ENCODE peak calls at places on chromosomes 16 and 17, in ten cellular contexts. One of them, this sample, is unnamed.

GRCh38 chr17:70621593-70621992 is 452.3 kb downstream of the KCNJ2 start:
- DNase-seq in endothelial cell: no peak
- DNase-seq in PC-9: no peak
- DNase-seq in lower leg skin: no peak
- DNase-seq in upper lobe of right lung: no peak
- DNase-seq in activated T-cell treated with anti-CD3 and anti-CD28 coated beads, Interleukin-2, amount 50 U/mL, for 24 hours: no peak
- DNase-seq in GF-D8: no peak
- DNase-seq in activated CD8-positive, alpha-beta memory T cell treated with anti-CD3 and anti-CD28 coated beads for 48 hours: no peak
- DNase-seq in mucosa of descending colon: no peak
- DNase-seq in transverse colon: no peak
- DNase-seq in this sample: no peak

GRCh38 chr16:75860654-75861053 is 134.4 kb upstream of the CPHXL start:
- DNase-seq in endothelial cell: no peak
- DNase-seq in PC-9: no peak
- DNase-seq in lower leg skin: no peak
- DNase-seq in upper lobe of right lung: no peak
- DNase-seq in activated T-cell treated with anti-CD3 and anti-CD28 coated beads, Interleukin-2, amount 50 U/mL, for 24 hours: no peak
- DNase-seq in GF-D8: no peak
- DNase-seq in activated CD8-positive, alpha-beta memory T cell treated with anti-CD3 and anti-CD28 coated beads for 48 hours: no peak
- DNase-seq in mucosa of descending colon: no peak
- DNase-seq in transverse colon: no peak
- DNase-seq in this sample: no peak

GRCh38 chr17:21278304-21279197 is 6.0 kb upstream of the MAP2K3 start:
- DNase-seq in endothelial cell: no peak
- DNase-seq in PC-9: peak; percentile 56
- DNase-seq in lower leg skin: peak; percentile 93
- DNase-seq in upper lobe of right lung: no peak
- DNase-seq in activated T-cell treated with anti-CD3 and anti-CD28 coated beads, Interleukin-2, amount 50 U/mL, for 24 hours: peak; percentile 55
- DNase-seq in GF-D8: peak; percentile 32
- DNase-seq in activated CD8-positive, alpha-beta memory T cell treated with anti-CD3 and anti-CD28 coated beads for 48 hours: no peak
- DNase-seq in mucosa of descending colon: peak; percentile 79
- DNase-seq in transverse colon: peak; percentile 80
- DNase-seq in this sample: no peak

GRCh38 chr17:66301418-66301863 is 972 bp upstream of the PRKCA start:
- DNase-seq in endothelial cell: no peak
- DNase-seq in PC-9: no peak
- DNase-seq in lower leg skin: no peak
- DNase-seq in upper lobe of right lung: no peak
- DNase-seq in activated T-cell treated with anti-CD3 and anti-CD28 coated beads, Interleukin-2, amount 50 U/mL, for 24 hours: no peak
- DNase-seq in GF-D8: no peak
- DNase-seq in activated CD8-positive, alpha-beta memory T cell treated with anti-CD3 and anti-CD28 coated beads for 48 hours: no peak
- DNase-seq in mucosa of descending colon: no peak
- DNase-seq in transverse colon: peak; percentile 10
- DNase-seq in this sample: no peak

GRCh38 chr17:8012045-8012580 is 9.7 kb downstream of the GUCY2D start:
- DNase-seq in endothelial cell: no peak
- DNase-seq in PC-9: no peak
- DNase-seq in lower leg skin: peak; percentile 74
- DNase-seq in upper lobe of right lung: no peak
- DNase-seq in activated T-cell treated with anti-CD3 and anti-CD28 coated beads, Interleukin-2, amount 50 U/mL, for 24 hours: no peak
- DNase-seq in GF-D8: no peak
- DNase-seq in activated CD8-positive, alpha-beta memory T cell treated with anti-CD3 and anti-CD28 coated beads for 48 hours: no peak
- DNase-seq in mucosa of descending colon: no peak
- DNase-seq in transverse colon: no peak
- DNase-seq in this sample: no peak

GRCh38 chr16:31641279-31641678 is 113.6 kb downstream of the AHSP start:
- DNase-seq in endothelial cell: no peak
- DNase-seq in PC-9: no peak
- DNase-seq in lower leg skin: no peak
- DNase-seq in upper lobe of right lung: no peak
- DNase-seq in activated T-cell treated with anti-CD3 and anti-CD28 coated beads, Interleukin-2, amount 50 U/mL, for 24 hours: no peak
- DNase-seq in GF-D8: no peak
- DNase-seq in activated CD8-positive, alpha-beta memory T cell treated with anti-CD3 and anti-CD28 coated beads for 48 hours: no peak
- DNase-seq in mucosa of descending colon: no peak
- DNase-seq in transverse colon: no peak
- DNase-seq in this sample: no peak

GRCh38 chr17:31512104-31512740 is 120.7 kb downstream of the RAB11FIP4 start:
- DNase-seq in endothelial cell: no peak
- DNase-seq in PC-9: no peak
- DNase-seq in lower leg skin: no peak
- DNase-seq in upper lobe of right lung: no peak
- DNase-seq in activated T-cell treated with anti-CD3 and anti-CD28 coated beads, Interleukin-2, amount 50 U/mL, for 24 hours: peak; percentile 30
- DNase-seq in GF-D8: no peak
- DNase-seq in activated CD8-positive, alpha-beta memory T cell treated with anti-CD3 and anti-CD28 coated beads for 48 hours: no peak
- DNase-seq in mucosa of descending colon: no peak
- DNase-seq in transverse colon: no peak
- DNase-seq in this sample: no peak

GRCh38 chr17:51257150-51258081 is 2.4 kb downstream of the MBTD1 start:
- DNase-seq in endothelial cell: no peak
- DNase-seq in PC-9: no peak
- DNase-seq in lower leg skin: no peak
- DNase-seq in upper lobe of right lung: no peak
- DNase-seq in activated T-cell treated with anti-CD3 and anti-CD28 coated beads, Interleukin-2, amount 50 U/mL, for 24 hours: no peak
- DNase-seq in GF-D8: no peak
- DNase-seq in activated CD8-positive, alpha-beta memory T cell treated with anti-CD3 and anti-CD28 coated beads for 48 hours: no peak
- DNase-seq in mucosa of descending colon: no peak
- DNase-seq in transverse colon: no peak
- DNase-seq in this sample: no peak

GRCh38 chr17:68697850-68698313 is 96.7 kb upstream of the FAM20A start:
- DNase-seq in endothelial cell: no peak
- DNase-seq in PC-9: no peak
- DNase-seq in lower leg skin: no peak
- DNase-seq in upper lobe of right lung: no peak
- DNase-seq in activated T-cell treated with anti-CD3 and anti-CD28 coated beads, Interleukin-2, amount 50 U/mL, for 24 hours: no peak
- DNase-seq in GF-D8: no peak
- DNase-seq in activated CD8-positive, alpha-beta memory T cell treated with anti-CD3 and anti-CD28 coated beads for 48 hours: no peak
- DNase-seq in mucosa of descending colon: no peak
- DNase-seq in transverse colon: peak; percentile 16
- DNase-seq in this sample: peak; percentile 94

GRCh38 chr17:44878627-44879221 is 20.5 kb downstream of the EFTUD2 start:
- DNase-seq in endothelial cell: peak; percentile 23
- DNase-seq in PC-9: no peak
- DNase-seq in lower leg skin: no peak
- DNase-seq in upper lobe of right lung: no peak
- DNase-seq in activated T-cell treated with anti-CD3 and anti-CD28 coated beads, Interleukin-2, amount 50 U/mL, for 24 hours: no peak
- DNase-seq in GF-D8: peak; percentile 8
- DNase-seq in activated CD8-positive, alpha-beta memory T cell treated with anti-CD3 and anti-CD28 coated beads for 48 hours: no peak
- DNase-seq in mucosa of descending colon: no peak
- DNase-seq in transverse colon: no peak
- DNase-seq in this sample: peak; percentile 23

GRCh38 chr16:77652399-77652798 is 69.9 kb upstream of the NUDT7 start:
- DNase-seq in endothelial cell: no peak
- DNase-seq in PC-9: no peak
- DNase-seq in lower leg skin: no peak
- DNase-seq in upper lobe of right lung: no peak
- DNase-seq in activated T-cell treated with anti-CD3 and anti-CD28 coated beads, Interleukin-2, amount 50 U/mL, for 24 hours: no peak
- DNase-seq in GF-D8: no peak
- DNase-seq in activated CD8-positive, alpha-beta memory T cell treated with anti-CD3 and anti-CD28 coated beads for 48 hours: no peak
- DNase-seq in mucosa of descending colon: no peak
- DNase-seq in transverse colon: no peak
- DNase-seq in this sample: no peak

GRCh38 chr17:42773290-42774035 is at the start of gene VPS25:
- DNase-seq in endothelial cell: peak; percentile 61
- DNase-seq in PC-9: peak; percentile 74
- DNase-seq in lower leg skin: peak; percentile 96
- DNase-seq in upper lobe of right lung: peak; percentile 87
- DNase-seq in activated T-cell treated with anti-CD3 and anti-CD28 coated beads, Interleukin-2, amount 50 U/mL, for 24 hours: peak; percentile 84
- DNase-seq in GF-D8: peak; percentile 44
- DNase-seq in activated CD8-positive, alpha-beta memory T cell treated with anti-CD3 and anti-CD28 coated beads for 48 hours: peak; percentile 55
- DNase-seq in mucosa of descending colon: peak; percentile 85
- DNase-seq in transverse colon: peak; percentile 84
- DNase-seq in this sample: peak; percentile 68

GRCh38 chr17:1834378-1835149 is 4.8 kb downstream of the RPA1 start:
- DNase-seq in endothelial cell: no peak
- DNase-seq in PC-9: no peak
- DNase-seq in lower leg skin: no peak
- DNase-seq in upper lobe of right lung: no peak
- DNase-seq in activated T-cell treated with anti-CD3 and anti-CD28 coated beads, Interleukin-2, amount 50 U/mL, for 24 hours: no peak
- DNase-seq in GF-D8: no peak
- DNase-seq in activated CD8-positive, alpha-beta memory T cell treated with anti-CD3 and anti-CD28 coated beads for 48 hours: no peak
- DNase-seq in mucosa of descending colon: no peak
- DNase-seq in transverse colon: no peak
- DNase-seq in this sample: no peak

GRCh38 chr16:28623172-28623711 is 13.4 kb upstream of the SULT1A1 start:
- DNase-seq in endothelial cell: no peak
- DNase-seq in PC-9: peak; percentile 80
- DNase-seq in lower leg skin: peak; percentile 80
- DNase-seq in upper lobe of right lung: peak; percentile 88
- DNase-seq in activated T-cell treated with anti-CD3 and anti-CD28 coated beads, Interleukin-2, amount 50 U/mL, for 24 hours: peak; percentile 84
- DNase-seq in GF-D8: peak; percentile 60
- DNase-seq in activated CD8-positive, alpha-beta memory T cell treated with anti-CD3 and anti-CD28 coated beads for 48 hours: peak; percentile 44
- DNase-seq in mucosa of descending colon: peak; percentile 85
- DNase-seq in transverse colon: peak; percentile 85
- DNase-seq in this sample: no peak

GRCh38 chr17:81451823-81452222 is 56.6 kb downstream of the BAHCC1 start:
- DNase-seq in endothelial cell: no peak
- DNase-seq in PC-9: no peak
- DNase-seq in lower leg skin: no peak
- DNase-seq in upper lobe of right lung: no peak
- DNase-seq in activated T-cell treated with anti-CD3 and anti-CD28 coated beads, Interleukin-2, amount 50 U/mL, for 24 hours: no peak
- DNase-seq in GF-D8: no peak
- DNase-seq in activated CD8-positive, alpha-beta memory T cell treated with anti-CD3 and anti-CD28 coated beads for 48 hours: no peak
- DNase-seq in mucosa of descending colon: no peak
- DNase-seq in transverse colon: no peak
- DNase-seq in this sample: no peak

GRCh38 chr17:8151641-8152111 is 528 bp downstream of the PER1 start:
- DNase-seq in endothelial cell: peak; percentile 46
- DNase-seq in PC-9: no peak
- DNase-seq in lower leg skin: peak; percentile 98
- DNase-seq in upper lobe of right lung: peak; percentile 93
- DNase-seq in activated T-cell treated with anti-CD3 and anti-CD28 coated beads, Interleukin-2, amount 50 U/mL, for 24 hours: peak; percentile 64
- DNase-seq in GF-D8: no peak
- DNase-seq in activated CD8-positive, alpha-beta memory T cell treated with anti-CD3 and anti-CD28 coated beads for 48 hours: no peak
- DNase-seq in mucosa of descending colon: peak; percentile 82
- DNase-seq in transverse colon: peak; percentile 91
- DNase-seq in this sample: peak; percentile 81

GRCh38 chr17:18141210-18141803 is 32.8 kb downstream of the MYO15A start:
- DNase-seq in endothelial cell: peak; percentile 41
- DNase-seq in PC-9: no peak
- DNase-seq in lower leg skin: no peak
- DNase-seq in upper lobe of right lung: no peak
- DNase-seq in activated T-cell treated with anti-CD3 and anti-CD28 coated beads, Interleukin-2, amount 50 U/mL, for 24 hours: peak; percentile 43
- DNase-seq in GF-D8: no peak
- DNase-seq in activated CD8-positive, alpha-beta memory T cell treated with anti-CD3 and anti-CD28 coated beads for 48 hours: no peak
- DNase-seq in mucosa of descending colon: no peak
- DNase-seq in transverse colon: no peak
- DNase-seq in this sample: peak; percentile 34